ENCODE peak calls at places on chromosome 1, in four cellular contexts. A, U, C and H are unnamed samples.

GRCh38 chr1:226487921-226488320 is 60.6 kb upstream of the STUM start:
- DNase-seq in A (no peak), U (no peak), C (no peak), H (no peak)

GRCh38 chr1:177586429-177586828 is 383.4 kb downstream of the SEC16B start:
- DNase-seq in A (no peak), U (no peak), C (no peak), H (no peak)

GRCh38 chr1:39422604-39423003 is 68.8 kb upstream of the BMP8A start:
- DNase-seq in A (peak), U (peak), C (no peak), H (peak)

GRCh38 chr1:23664837-23665795 is 26.5 kb upstream of the RPL11 start:
- DNase-seq in A (peak), U (no peak), C (peak), H (peak)

GRCh38 chr1:20233394-20233793 is 47.1 kb upstream of the PLA2G2C start:
- DNase-seq in A (peak), U (peak), C (peak), H (peak)

GRCh38 chr1:236000781-236001180 is 64.1 kb downstream of the NID1 start:
- DNase-seq in A (no peak), U (no peak), C (no peak), H (no peak)

GRCh38 chr1:7529917-7530316 is 241.2 kb upstream of the VAMP3 start:
- DNase-seq in A (no peak), U (no peak), C (no peak), H (no peak)

GRCh38 chr1:60088620-60089155 is 15.1 kb upstream of the C1orf87 start:
- DNase-seq in A (no peak), U (no peak), C (no peak), H (no peak)

GRCh38 chr1:234722904-234723588 is 113.1 kb upstream of the IRF2BP2 start:
- DNase-seq in A (peak), U (peak), C (peak), H (peak)

GRCh38 chr1:9439074-9439761 is 100.0 kb upstream of the SLC25A33 start:
- DNase-seq in A (peak), U (no peak), C (peak), H (peak)

GRCh38 chr1:28668191-28668955 is at the start of gene GMEB1:
- DNase-seq in A (peak), U (peak), C (peak), H (peak)

GRCh38 chr1:10890391-10891073 is 94.1 kb upstream of the CASZ1 start:
- DNase-seq in A (no peak), U (no peak), C (no peak), H (no peak)

GRCh38 chr1:61825398-61825797 is 83.1 kb downstream of the PATJ start:
- DNase-seq in A (no peak), U (no peak), C (no peak), H (no peak)

GRCh38 chr1:232493869-232494268 is 136.1 kb downstream of the SIPA1L2 start:
- DNase-seq in A (no peak), U (no peak), C (no peak), H (no peak)

GRCh38 chr1:153663211-153663610 is 4.7 kb downstream of the SNAPIN start:
- DNase-seq in A (no peak), U (no peak), C (no peak), H (peak)

GRCh38 chr1:10467078-10467477 is 5.3 kb downstream of the DFFA start:
- DNase-seq in A (no peak), U (no peak), C (no peak), H (no peak)

GRCh38 chr1:99766378-99766800 is at the start of gene FRRS1:
- DNase-seq in A (peak), U (peak), C (peak), H (peak)

GRCh38 chr1:244096691-244097090 is 45.6 kb downstream of the ZBTB18 start:
- DNase-seq in A (no peak), U (no peak), C (no peak), H (no peak)

GRCh38 chr1:227728892-227729143 is 6.3 kb downstream of the JMJD4 start:
- DNase-seq in A (no peak), U (no peak), C (no peak), H (no peak)

GRCh38 chr1:47196622-47197021 is 6.8 kb upstream of the PDZK1IP1 start:
- DNase-seq in A (no peak), U (no peak), C (no peak), H (no peak)

GRCh38 chr1:221715321-221716169 is 26.3 kb downstream of the DUSP10 start:
- DNase-seq in A (peak), U (no peak), C (peak), H (no peak)

GRCh38 chr1:215083408-215083961 is 948 bp downstream of the KCNK2 start:
- DNase-seq in A (no peak), U (no peak), C (no peak), H (no peak)

GRCh38 chr1:47725732-47726495 is 271.3 kb downstream of the TRABD2B start:
- DNase-seq in A (peak), U (peak), C (peak), H (peak)

GRCh38 chr1:30870656-30871055 is 37.9 kb downstream of the SDC3 start:
- DNase-seq in A (no peak), U (no peak), C (no peak), H (no peak)

GRCh38 chr1:30867537-30867936 is 41.0 kb downstream of the SDC3 start:
- DNase-seq in A (no peak), U (no peak), C (no peak), H (no peak)

GRCh38 chr1:30866594-30866993 is 42.0 kb downstream of the SDC3 start:
- DNase-seq in A (no peak), U (no peak), C (no peak), H (no peak)

GRCh38 chr1:30870035-30870434 is 38.5 kb downstream of the SDC3 start:
- DNase-seq in A (no peak), U (no peak), C (no peak), H (no peak)

DNA sequence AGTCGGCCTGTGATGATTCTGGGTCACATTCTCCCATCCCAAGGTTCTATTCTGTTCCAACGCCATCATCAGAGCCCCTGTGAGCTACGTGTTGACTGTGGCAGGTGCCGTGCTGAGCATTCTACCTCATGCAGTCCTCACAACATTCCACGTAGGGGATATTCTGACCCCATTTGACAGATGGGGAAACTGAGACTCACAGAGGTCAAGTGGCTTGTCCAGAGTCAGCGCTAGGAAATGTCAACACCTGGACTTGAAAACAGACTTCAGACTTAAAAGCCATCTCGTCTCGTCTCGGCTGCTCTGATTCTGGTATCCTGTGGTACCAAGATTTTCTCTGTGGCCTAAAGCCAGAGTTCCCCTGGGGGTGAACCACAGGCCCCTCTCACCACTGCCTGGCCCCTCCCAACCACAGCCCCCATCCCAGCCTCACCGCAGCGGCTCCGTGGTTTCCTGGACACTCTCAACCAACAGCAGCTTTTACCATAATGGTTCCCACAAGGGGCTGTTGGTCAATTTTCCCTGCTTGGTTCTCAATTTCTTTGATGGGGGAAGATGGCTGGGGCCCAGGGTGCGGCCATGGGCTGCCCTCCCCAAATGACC is 39.6 kb downstream of the SDC3 start:
- DNase-seq in A (no peak), U (no peak), C (no peak), H (peak)
- TF ChIP-seq MYC in A (no peak), U (no peak), C (no peak), H (no peak)

GRCh38 chr1:204103121-204103741 is 30.3 kb downstream of the SOX13 start:
- DNase-seq in A (no peak), U (no peak), C (no peak), H (no peak)
- TF ChIP-seq MAX in A (no peak), U (no peak), C (no peak), H (no peak)

DNA sequence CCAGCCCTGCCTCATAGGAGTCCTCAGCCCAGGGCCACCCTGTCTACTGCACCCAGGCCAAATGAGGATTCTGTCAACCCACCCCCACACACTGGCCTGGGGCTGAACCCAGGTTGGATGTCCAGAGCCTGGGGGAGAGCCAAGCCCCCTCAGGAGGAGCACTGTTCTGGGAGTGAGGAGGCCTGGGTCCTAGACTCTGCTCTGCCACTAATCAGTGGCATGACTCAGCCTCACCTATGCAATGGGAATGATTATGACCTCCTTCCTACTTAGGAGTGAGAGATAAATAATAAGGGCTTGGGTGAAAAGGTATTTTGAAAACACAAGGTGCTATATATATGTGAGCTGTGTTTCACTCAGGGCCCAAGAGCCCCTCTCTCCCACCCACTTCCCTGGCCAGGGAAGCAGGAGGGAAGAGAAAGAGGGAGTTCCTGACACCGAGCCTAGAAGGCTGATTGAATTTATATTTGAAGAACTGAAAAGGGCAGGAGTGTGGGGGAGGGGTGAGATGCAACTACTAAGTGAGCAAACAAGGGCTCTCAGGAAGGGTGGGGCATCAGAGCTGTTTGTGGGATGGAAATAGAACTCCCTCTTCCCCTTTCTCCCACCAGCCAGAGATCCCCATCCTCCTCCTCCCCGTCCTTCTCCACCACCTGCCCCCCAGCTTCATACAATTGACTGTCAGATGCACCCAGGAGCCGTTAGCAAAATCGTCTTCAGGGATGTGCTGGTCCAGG is 8.2 kb downstream of the IGSF9 start:
- DNase-seq in A (no peak), U (no peak), C (no peak), H (peak)
- H3K4me3 ChIP-seq in A (no peak), U (no peak), C (no peak), H (no peak)

GRCh38 chr1:206002833-206003532 is at the start of gene RAB7B:
- DNase-seq in A (no peak), U (no peak), C (no peak), H (no peak)

GRCh38 chr1:206005761-206006160 is 2.6 kb upstream of the RAB7B start:
- DNase-seq in A (no peak), U (no peak), C (no peak), H (peak)

GRCh38 chr1:206005234-206005633 is 2.0 kb upstream of the RAB7B start:
- DNase-seq in A (no peak), U (no peak), C (no peak), H (no peak)

GRCh38 chr1:206004269-206004800 is 1.1 kb upstream of the RAB7B start:
- DNase-seq in A (no peak), U (no peak), C (no peak), H (no peak)

GRCh38 chr1:206004821-206005220 is 1.6 kb upstream of the RAB7B start:
- DNase-seq in A (no peak), U (no peak), C (no peak), H (no peak)
- TF ChIP-seq MYC in A (no peak), U (no peak), C (no peak), H (no peak)

DNA sequence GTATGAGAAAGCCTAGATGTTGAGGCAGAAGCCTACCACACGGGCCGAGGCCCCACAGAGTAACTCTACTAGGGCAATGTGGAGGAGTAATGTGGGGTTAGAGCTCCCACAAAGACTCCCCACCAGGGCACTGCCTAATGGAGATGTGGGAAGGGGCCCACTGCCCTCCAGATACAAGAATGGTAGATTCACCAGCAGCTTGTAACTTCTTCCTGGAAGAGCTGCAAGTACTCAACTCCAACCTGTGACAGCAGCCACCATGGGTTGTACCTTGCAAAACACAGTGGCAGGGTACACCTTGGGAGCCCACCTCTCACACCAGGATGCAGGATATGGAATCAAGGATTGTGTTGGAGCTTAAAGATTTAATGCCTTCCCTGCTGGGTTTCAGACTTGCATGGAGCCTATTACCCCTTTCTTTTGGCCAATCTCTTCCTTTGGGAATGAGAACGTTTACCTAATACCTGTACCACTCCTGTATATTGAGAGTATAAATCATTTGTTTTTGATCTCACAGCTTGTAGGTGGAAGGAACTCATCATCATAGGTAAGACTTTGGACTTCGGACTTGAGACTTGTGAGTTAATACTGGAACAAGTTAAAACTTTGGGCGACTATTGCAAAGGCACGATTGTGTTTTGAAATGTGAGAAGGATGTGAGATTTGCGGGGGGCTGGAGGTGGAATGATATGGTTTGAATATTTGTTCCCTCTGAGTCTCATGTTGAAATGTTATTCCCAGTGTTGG is 57.5 kb downstream of the TENT5C start:
- DNase-seq in A (no peak), U (no peak), C (no peak), H (no peak)
- TF ChIP-seq MAX in A (no peak), U (no peak), C (no peak), H (no peak)